ENCODE peak calls at places on chromosomes 5 and 9, in nine cellular contexts. V, T, M, I, K, L, O, J and Y are unnamed samples. For H3K4me1, the result is how much of the 10 kb centered on the place peaks cover.

GRCh38 chr5:72951850-72952468 is 3.9 kb upstream of the FCHO2 start:
- DNase-seq in K (no peak), J (no peak), I (peak), L (no peak), T (no peak), V (no peak), O (peak), M (peak), Y (no peak)

GRCh38 chr9:95018099-95018927 is 291.8 kb downstream of the AOPEP start:
- DNase-seq in L (no peak), J (no peak), O (peak), I (no peak), K (peak), T (peak), M (peak), V (no peak), Y (no peak)

GRCh38 chr9:120436937-120437592 is 142.9 kb downstream of the CDK5RAP2 start:
- DNase-seq in L (peak), V (no peak), T (peak), K (peak), J (peak), O (no peak), M (no peak), I (peak), Y (no peak)

GRCh38 chr5:153813871-153814270 is 224.8 kb downstream of the FAM114A2 start:
- DNase-seq in J (no peak), M (no peak), O (peak), L (no peak), I (no peak), V (no peak), T (no peak), K (no peak), Y (no peak)

GRCh38 chr5:68970617-68971016 is 123.2 kb upstream of the SLC30A5 start:
- DNase-seq in J (no peak), M (no peak), O (no peak), T (no peak), V (no peak), L (no peak), I (no peak), K (no peak), Y (no peak)

GRCh38 chr5:43802119-43802518 is 199.1 kb downstream of the NNT start:
- DNase-seq in I (no peak), K (no peak), O (peak), V (no peak), J (no peak), M (no peak), T (no peak), L (no peak), Y (no peak)

GRCh38 chr9:129278391-129279237 is 100.6 kb upstream of the IER5L start:
- DNase-seq in I (peak), L (peak), V (peak), T (no peak), O (peak), K (no peak), J (peak), M (peak), Y (no peak)

GRCh38 chr9:36788534-36788933 is 215.8 kb downstream of the MELK start:
- DNase-seq in M (peak), T (no peak), K (no peak), J (no peak), I (no peak), V (no peak), L (no peak), O (peak), Y (no peak)

GRCh38 chr9:136311433-136312375 is 7.8 kb upstream of the CCDC187 start:
- DNase-seq in J (no peak), V (no peak), L (no peak), M (peak), O (no peak), T (no peak), K (no peak), I (peak), Y (no peak)

DNA sequence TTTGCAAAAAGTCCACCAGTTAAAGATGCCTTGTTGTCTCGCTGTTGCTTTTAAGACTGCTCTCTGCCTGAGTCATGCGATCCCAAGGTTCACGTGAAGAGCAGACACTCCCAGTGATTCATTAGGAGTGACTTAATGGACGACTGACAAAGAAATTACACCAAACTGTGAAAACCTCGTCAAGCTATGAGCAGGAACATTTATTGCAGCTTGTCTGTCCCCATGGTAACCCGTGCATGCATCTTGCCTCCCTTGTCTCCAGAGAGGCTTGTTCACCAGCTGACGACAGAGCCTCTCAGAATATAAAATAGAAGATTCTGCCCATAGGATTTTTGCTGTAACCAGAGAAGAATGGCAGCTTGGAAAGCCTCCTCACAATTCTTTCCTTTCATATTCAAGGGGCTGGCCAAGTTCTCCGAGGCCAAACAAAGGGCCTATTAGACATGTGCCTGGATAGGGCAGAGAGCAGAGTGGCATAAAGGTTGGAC is 352.7 kb downstream of the SPOCK1 start:
- DNase-seq in I (no peak), J (peak), T (peak), V (no peak), L (peak), O (peak), M (peak), K (peak), Y (no peak)
- H3K27ac ChIP-seq in I (no peak), J (no peak), T (peak), V (peak), L (peak), O (peak), M (peak), K (no peak), Y (no peak)

DNA sequence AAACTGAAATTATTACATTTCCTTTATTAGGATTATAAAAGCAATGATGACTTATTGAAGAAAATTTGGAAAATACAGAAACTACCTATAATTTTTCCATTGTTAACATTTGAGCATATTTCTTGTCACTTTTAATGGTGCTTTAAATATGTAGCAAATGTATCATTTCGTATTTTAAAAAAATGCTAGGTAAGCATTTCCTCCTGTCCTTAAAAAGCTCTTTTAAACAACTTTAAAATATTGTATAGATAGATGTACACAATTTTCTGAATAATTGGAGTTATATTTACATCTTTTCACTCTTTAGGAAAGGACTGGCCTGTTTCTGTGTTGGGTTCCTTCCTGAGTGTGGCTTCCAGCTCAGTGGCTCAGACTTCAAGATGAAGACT is 15.6 kb downstream of the TENT4A start:
- DNase-seq in M (no peak), T (no peak), K (no peak), L (no peak), V (no peak), J (no peak), O (no peak), I (no peak), Y (no peak)
- H3K4me1 ChIP-seq in M (under half), T (under half), K (under half), L (half or more), V (half or more), J (under half), O (under half), I (under half), Y (under half)

GRCh38 chr5:151772868-151773561 is 1.3 kb downstream of the G3BP1 start:
- DNase-seq in J (peak), T (no peak), K (peak), L (no peak), M (no peak), I (no peak), V (no peak), O (peak), Y (no peak)

GRCh38 chr5:151772029-151772867 is 494 bp downstream of the G3BP1 start:
- DNase-seq in J (peak), O (peak), K (peak), I (peak), M (peak), L (peak), V (no peak), T (peak), Y (peak)

GRCh38 chr5:151771259-151772028 is at the start of gene G3BP1:
- DNase-seq in O (peak), J (peak), I (peak), L (peak), K (peak), M (peak), V (peak), T (peak), Y (peak)

GRCh38 chr5:151773979-151774378 is 2.2 kb downstream of the G3BP1 start:
- DNase-seq in I (no peak), J (no peak), V (no peak), O (peak), L (no peak), T (no peak), K (no peak), M (no peak), Y (no peak)

DNA sequence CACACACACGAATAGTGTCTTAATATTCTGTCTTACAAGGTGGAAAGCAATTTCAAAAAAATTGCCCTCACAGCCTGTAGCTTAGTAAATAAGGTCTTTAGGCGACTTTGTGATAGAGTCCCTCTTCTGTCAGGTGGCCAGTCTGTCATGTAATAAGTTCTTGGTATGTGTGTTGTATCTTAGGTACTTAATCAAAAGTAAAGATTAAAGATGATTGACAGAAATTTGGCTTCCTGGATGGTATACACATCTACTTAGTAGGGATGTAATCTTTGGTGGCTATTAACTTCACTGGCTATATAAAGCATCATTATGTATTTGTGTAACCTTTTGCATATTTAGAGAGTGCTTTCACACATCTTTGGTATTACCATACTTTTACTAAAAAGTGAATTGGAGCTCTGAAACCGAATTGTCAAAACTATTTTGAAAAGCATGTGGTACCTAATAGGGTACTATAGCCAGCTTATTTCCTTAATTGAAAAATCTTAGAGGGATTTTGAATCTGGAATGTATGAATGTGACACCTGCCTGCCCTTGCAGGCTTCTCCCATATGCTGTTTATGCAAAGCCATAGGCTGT is 3.4 kb downstream of the G3BP1 start:
- DNase-seq in T (no peak), L (no peak), O (no peak), K (no peak), M (no peak), I (no peak), J (no peak), V (no peak), Y (no peak)
- H3K4me3 ChIP-seq in T (no peak), L (no peak), O (peak), K (no peak), M (peak), I (no peak), J (no peak), V (no peak), Y (no peak)

DNA sequence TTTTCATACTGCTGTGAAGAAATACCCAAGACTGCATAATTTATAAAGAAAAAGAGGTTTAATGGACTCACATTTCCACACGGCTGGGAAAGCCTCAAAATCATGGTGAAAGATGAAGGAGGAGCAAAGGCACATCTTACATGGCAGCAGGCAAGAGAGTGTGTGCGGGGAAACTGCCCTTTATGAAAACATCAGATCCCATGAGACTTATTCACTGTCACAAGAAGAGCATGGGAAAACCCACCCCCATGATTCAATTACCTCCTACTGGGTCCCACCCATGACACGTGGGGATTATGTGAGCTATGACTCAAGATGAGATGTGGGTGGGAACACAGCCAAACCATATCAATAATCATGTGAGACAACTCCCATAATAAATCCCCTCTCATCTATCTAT is 8.7 kb downstream of the TTC39B start:
- DNase-seq in M (no peak), L (no peak), O (no peak), V (no peak), T (no peak), K (no peak), J (no peak), I (no peak), Y (no peak)
- H3K27ac ChIP-seq in M (no peak), L (peak), O (no peak), V (no peak), T (no peak), K (no peak), J (peak), I (peak), Y (peak)

GRCh38 chr9:113582698-113583200 is 119.2 kb downstream of the RGS3 start:
- DNase-seq in O (no peak), V (no peak), K (peak), T (no peak), I (no peak), M (no peak), J (peak), L (no peak), Y (no peak)
- H3K4me1 ChIP-seq in O (under half), V (half or more), K (half or more), T (under half), I (under half), M (half or more), J (under half), L (half or more), Y (under half)

GRCh38 chr5:138725153-138725884 is 27.9 kb upstream of the CTNNA1 start:
- DNase-seq in I (peak), V (no peak), L (no peak), J (peak), M (peak), O (peak), K (peak), T (peak), Y (no peak)
- H3K4me3 ChIP-seq in I (no peak), V (no peak), L (no peak), J (no peak), M (peak), O (peak), K (no peak), T (peak), Y (no peak)

GRCh38 chr5:150234606-150235547 is 45.0 kb downstream of the SLC6A7 start:
- DNase-seq in M (no peak), O (no peak), V (no peak), L (no peak), J (no peak), I (no peak), T (no peak), K (no peak), Y (no peak)
- H3K27ac ChIP-seq in M (no peak), O (no peak), V (no peak), L (no peak), J (no peak), I (no peak), T (no peak), K (no peak), Y (no peak)

GRCh38 chr9:134390947-134391318 is 64.7 kb downstream of the RXRA start:
- DNase-seq in I (no peak), V (no peak), O (no peak), M (no peak), T (no peak), J (no peak), L (no peak), K (no peak), Y (no peak)

GRCh38 chr9:134391319-134392231 is 65.3 kb downstream of the RXRA start:
- DNase-seq in O (no peak), V (no peak), T (no peak), I (peak), M (no peak), J (no peak), L (no peak), K (no peak), Y (peak)

GRCh38 chr9:134393582-134394280 is 67.5 kb downstream of the RXRA start:
- DNase-seq in V (no peak), T (no peak), K (no peak), J (no peak), O (no peak), I (no peak), M (no peak), L (no peak), Y (no peak)

GRCh38 chr9:134395002-134395517 is 68.8 kb downstream of the RXRA start:
- DNase-seq in T (no peak), L (no peak), I (no peak), V (no peak), M (no peak), K (no peak), O (no peak), J (no peak), Y (no peak)

GRCh38 chr9:134392900-134393299 is 66.6 kb downstream of the RXRA start:
- DNase-seq in I (no peak), J (no peak), T (no peak), M (no peak), L (no peak), K (no peak), O (no peak), V (no peak), Y (no peak)
- H3K4me1 ChIP-seq in I (under half), J (under half), T (under half), M (under half), L (half or more), K (half or more), O (under half), V (half or more), Y (half or more)